ENCODE peak calls at places on chromosome 16, in eight cellular contexts. J is right lobe of liver, F is body of pancreas, U is A549, L is adrenal gland, P is ovary, A is uterus, Q is esophagus squamous epithelium. R is an unnamed sample.

GRCh38 chr16:80466024-80466986 is 74.5 kb upstream of the DYNLRB2 start:
- DNase-seq in J (peak; percentile 85), F (peak; percentile 60), U (peak; percentile 62), L (peak; percentile 50), P (peak; percentile 82), A (peak; percentile 61), Q (no peak), R (peak; percentile 96)

GRCh38 chr16:65121870-65122723 is at the start of gene CDH11:
- DNase-seq in J (no peak), F (peak; percentile 16), U (no peak), L (peak; percentile 39), P (peak; percentile 93), A (peak; percentile 78), Q (no peak), R (peak; percentile 88)

GRCh38 chr16:2799852-2800226 is 1.6 kb downstream of the PRSS41 start:
- DNase-seq in J (no peak), F (no peak), U (no peak), L (no peak), P (no peak), A (no peak), Q (no peak), R (no peak)

GRCh38 chr16:81873843-81874752 is 95.0 kb downstream of the PLCG2 start:
- DNase-seq in J (no peak), F (peak; percentile 58), U (peak; percentile 72), L (peak; percentile 52), P (no peak), A (peak; percentile 52), Q (no peak), R (no peak)

GRCh38 chr16:49439676-49440075 is 66.1 kb downstream of the C16orf78 start:
- DNase-seq in J (no peak), F (no peak), U (no peak), L (no peak), P (no peak), A (no peak), Q (no peak), R (no peak)

GRCh38 chr16:50702725-50703124 is 9.3 kb downstream of the NOD2 start:
- DNase-seq in J (no peak), F (no peak), U (no peak), L (no peak), P (no peak), A (no peak), Q (no peak), R (no peak)

GRCh38 chr16:67198238-67198734 is 645 bp upstream of the ELMO3 start:
- DNase-seq in J (no peak), F (peak; percentile 67), U (peak; percentile 93), L (peak; percentile 70), P (peak; percentile 66), A (no peak), Q (no peak), R (no peak)

GRCh38 chr16:3601614-3602319 is 9.6 kb downstream of the SLX4 start:
- DNase-seq in J (no peak), F (no peak), U (no peak), L (no peak), P (no peak), A (no peak), Q (no peak), R (no peak)

GRCh38 chr16:70157105-70157476 is 16.5 kb upstream of the CLEC18C start:
- DNase-seq in J (no peak), F (no peak), U (no peak), L (no peak), P (peak; percentile 30), A (no peak), Q (no peak), R (no peak)

GRCh38 chr16:75197522-75198134 is 9.3 kb downstream of the CTRB2 start:
- DNase-seq in J (no peak), F (peak; percentile 34), U (no peak), L (no peak), P (no peak), A (no peak), Q (no peak), R (no peak)

GRCh38 chr16:89410794-89411309 is 79.5 kb downstream of the ANKRD11 start:
- DNase-seq in J (peak; percentile 94), F (peak; percentile 97), U (no peak), L (peak; percentile 65), P (peak; percentile 74), A (no peak), Q (no peak), R (no peak)

GRCh38 chr16:50499254-50499653 is 48.9 kb upstream of the NKD1 start:
- DNase-seq in J (no peak), F (no peak), U (no peak), L (no peak), P (no peak), A (no peak), Q (no peak), R (peak; percentile 62)

GRCh38 chr16:5349661-5350060 is 252.1 kb upstream of the EEF2KMT start:
- DNase-seq in J (no peak), F (no peak), U (no peak), L (no peak), P (no peak), A (no peak), Q (no peak), R (no peak)

GRCh38 chr16:80610489-80611156 is 69.8 kb downstream of the DYNLRB2 start:
- DNase-seq in J (no peak), F (no peak), U (no peak), L (no peak), P (no peak), A (no peak), Q (no peak), R (peak; percentile 81)

GRCh38 chr16:17367034-17367433 is 103.7 kb downstream of the XYLT1 start:
- DNase-seq in J (no peak), F (no peak), U (no peak), L (no peak), P (no peak), A (no peak), Q (no peak), R (no peak)

GRCh38 chr16:57258226-57258909 is 13.3 kb downstream of the ARL2BP start:
- DNase-seq in J (peak; percentile 46), F (peak; percentile 10), U (no peak), L (no peak), P (no peak), A (no peak), Q (no peak), R (peak; percentile 68)

GRCh38 chr16:75256871-75257343 is 5.5 kb upstream of the BCAR1 start:
- DNase-seq in J (no peak), F (peak; percentile 28), U (no peak), L (peak; percentile 14), P (peak; percentile 55), A (peak; percentile 62), Q (no peak), R (peak; percentile 87)

GRCh38 chr16:69329369-69330285 is 761 bp downstream of the PDF start:
- DNase-seq in J (peak; percentile 75), F (peak; percentile 49), U (no peak), L (peak; percentile 50), P (peak; percentile 66), A (no peak), Q (no peak), R (no peak)

GRCh38 chr16:278863-279366 is 1.5 kb upstream of the ARHGDIG start:
- DNase-seq in J (no peak), F (peak; percentile 92), U (no peak), L (no peak), P (no peak), A (no peak), Q (no peak), R (no peak)

GRCh38 chr16:80324371-80324770 is 216.4 kb upstream of the DYNLRB2 start:
- DNase-seq in J (no peak), F (no peak), U (no peak), L (no peak), P (no peak), A (no peak), Q (no peak), R (no peak)

GRCh38 chr16:2784536-2785100 is 2.7 kb downstream of the PRSS33 start:
- DNase-seq in J (no peak), F (no peak), U (no peak), L (no peak), P (no peak), A (peak; percentile 13), Q (no peak), R (no peak)

GRCh38 chr16:2675021-2675420 is 7.3 kb upstream of the KCTD5 start:
- DNase-seq in J (no peak), F (no peak), U (no peak), L (no peak), P (peak; percentile 28), A (no peak), Q (no peak), R (no peak)

GRCh38 chr16:84985079-84986065 is 26.0 kb downstream of the ZDHHC7 start:
- DNase-seq in J (no peak), F (no peak), U (no peak), L (no peak), P (no peak), A (peak; percentile 51), Q (no peak), R (no peak)

GRCh38 chr16:21300309-21301167 is 22.4 kb upstream of the CRYM start:
- DNase-seq in J (peak; percentile 87), F (peak; percentile 98), U (peak; percentile 96), L (peak; percentile 98), P (peak; percentile 88), A (peak; percentile 99), Q (peak; percentile 51), R (peak; percentile 99)
- TF ChIP-seq POLR2A in J (peak; percentile 60), F (peak; percentile 69), U (peak; percentile 53), L (no peak), P (no peak), A (peak; percentile 48), Q (peak; percentile 41), R (no peak)

GRCh38 chr16:1378087-1378803 is 26.5 kb downstream of the GNPTG start:
- DNase-seq in J (no peak), F (no peak), U (no peak), L (no peak), P (no peak), A (no peak), Q (no peak), R (no peak)
- H3K4me3 ChIP-seq in J (peak overlapping the region; percentile 58), F (no peak overlapping the region), U (peak overlapping the region; percentile 70), L (no peak overlapping the region), P (no peak overlapping the region), A (no peak overlapping the region), Q (peak overlapping the region; percentile 49), R (no peak overlapping the region)

GRCh38 chr16:55512941-55513340 is 4.1 kb downstream of the LPCAT2 start:
- DNase-seq in J (no peak), F (no peak), U (no peak), L (no peak), P (no peak), A (no peak), Q (no peak), R (no peak)

GRCh38 chr16:55508941-55509920 is at the start of gene LPCAT2:
- DNase-seq in J (peak; percentile 90), F (peak; percentile 89), U (peak; percentile 79), L (peak; percentile 90), P (peak; percentile 94), A (peak; percentile 91), Q (no peak), R (peak; percentile 79)

GRCh38 chr16:55515110-55515509 is 6.2 kb downstream of the LPCAT2 start:
- DNase-seq in J (no peak), F (no peak), U (no peak), L (no peak), P (no peak), A (no peak), Q (no peak), R (no peak)

GRCh38 chr16:55510185-55510805 is 1.4 kb downstream of the LPCAT2 start:
- DNase-seq in J (no peak), F (no peak), U (no peak), L (no peak), P (no peak), A (no peak), Q (no peak), R (no peak)

GRCh38 chr16:55513616-55514015 is 4.7 kb downstream of the LPCAT2 start:
- DNase-seq in J (no peak), F (no peak), U (no peak), L (no peak), P (no peak), A (no peak), Q (no peak), R (no peak)
- TF ChIP-seq CTCF in J (no peak), F (no peak), U (no peak), L (no peak), P (no peak), A (no peak), Q (no peak), R (no peak)

GRCh38 chr16:30535777-30536190 is 1.1 kb upstream of the ZNF747 start:
- DNase-seq in J (peak; percentile 88), F (peak; percentile 84), U (no peak), L (peak; percentile 79), P (peak; percentile 81), A (peak; percentile 67), Q (no peak), R (peak; percentile 95)
- TF ChIP-seq POLR2A in J (no peak), F (no peak), U (no peak), L (no peak), P (no peak), A (no peak), Q (no peak), R (no peak)

R was measured in lower leg skin.